ENCODE peak calls at places on chromosomes 5 and 9, in six cellular contexts. W is SK-N-SH, S is PC-3, A is GM23248, J is HCT116, P is neural progenitor cell. M is an unnamed sample. For H3K79me2, the result is how much of the 10 kb centered on the place peaks cover.

GRCh38 chr5:56330167-56330566 is 97.0 kb upstream of the ANKRD55 start:
- DNase-seq in W (no peak), S (no peak), A (no peak), J (no peak), P (no peak), M (peak)

GRCh38 chr9:36764364-36765076 is 191.8 kb downstream of the MELK start:
- DNase-seq in W (no peak), S (no peak), A (no peak), J (no peak), P (peak), M (no peak)

GRCh38 chr5:132747064-132747692 is at the start of gene CCNI2:
- DNase-seq in W (peak), S (no peak), A (peak), J (no peak), P (peak), M (no peak)

GRCh38 chr9:37906312-37907239 is 2.6 kb upstream of the SLC25A51 start:
- DNase-seq in W (no peak), S (no peak), A (no peak), J (no peak), P (no peak), M (no peak)

GRCh38 chr9:88198346-88198807 is 60.1 kb upstream of the SPATA31C2 start:
- DNase-seq in W (no peak), S (peak), A (peak), J (no peak), P (no peak), M (no peak)

GRCh38 chr9:115531410-115532130 is 413.6 kb upstream of the TNC start:
- DNase-seq in W (no peak), S (no peak), A (peak), J (no peak), P (no peak), M (no peak)

GRCh38 chr9:117777823-117778222 is 73.6 kb downstream of the TLR4 start:
- DNase-seq in W (no peak), S (no peak), A (no peak), J (no peak), P (no peak), M (peak)

GRCh38 chr5:84494453-84494852 is 109.8 kb upstream of the EDIL3 start:
- DNase-seq in W (no peak), S (peak), A (peak), J (no peak), P (no peak), M (no peak)

GRCh38 chr9:19521205-19521604 is 112.4 kb downstream of the ACER2 start:
- DNase-seq in W (no peak), S (no peak), A (no peak), J (no peak), P (no peak), M (no peak)

GRCh38 chr5:59296317-59297264 is 596.9 kb downstream of the PDE4D start:
- DNase-seq in W (no peak), S (peak), A (peak), J (no peak), P (no peak), M (peak)

GRCh38 chr5:150801117-150801927 is 22.8 kb downstream of the SMIM3 start:
- DNase-seq in W (peak), S (peak), A (peak), J (peak), P (peak), M (peak)

GRCh38 chr5:8848997-8849585 is 696.8 kb downstream of the SEMA5A start:
- DNase-seq in W (no peak), S (peak), A (peak), J (no peak), P (no peak), M (no peak)

GRCh38 chr9:5838884-5839571 is 6.1 kb upstream of the ERMP1 start:
- DNase-seq in W (no peak), S (peak), A (peak), J (peak), P (no peak), M (peak)

GRCh38 chr9:36762958-36763357 is 190.3 kb downstream of the MELK start:
- DNase-seq in W (no peak), S (no peak), A (no peak), J (no peak), P (no peak), M (no peak)

GRCh38 chr9:84817011-84817410 is 147.5 kb downstream of the NTRK2 start:
- DNase-seq in W (no peak), S (no peak), A (no peak), J (no peak), P (no peak), M (no peak)

GRCh38 chr9:137293094-137293481 is 9.0 kb downstream of the NRARP start:
- DNase-seq in W (no peak), S (no peak), A (no peak), J (no peak), P (no peak), M (no peak)

GRCh38 chr5:77993799-77994318 is 217.7 kb upstream of the TBCA start:
- DNase-seq in W (no peak), S (no peak), A (no peak), J (no peak), P (peak), M (no peak)

GRCh38 chr5:109987355-109987754 is 297.6 kb downstream of the MAN2A1 start:
- DNase-seq in W (no peak), S (no peak), A (peak), J (no peak), P (no peak), M (no peak)

GRCh38 chr9:22111871-22112247 is 102.8 kb upstream of the CDKN2B start:
- DNase-seq in W (no peak), S (peak), A (peak), J (no peak), P (no peak), M (no peak)

GRCh38 chr5:161373345-161373707 is 173.2 kb downstream of the GABRB2 start:
- DNase-seq in W (no peak), S (no peak), A (no peak), J (no peak), P (no peak), M (no peak)

GRCh38 chr5:1908931-1909330 is 26.2 kb upstream of the IRX4 start:
- DNase-seq in W (no peak), S (no peak), A (no peak), J (no peak), P (no peak), M (no peak)

GRCh38 chr9:27474350-27474749 is 49.7 kb upstream of the IFNK start:
- DNase-seq in W (no peak), S (no peak), A (no peak), J (no peak), P (no peak), M (no peak)

GRCh38 chr9:27470291-27470805 is 53.7 kb upstream of the IFNK start:
- DNase-seq in W (no peak), S (no peak), A (no peak), J (no peak), P (peak), M (no peak)

GRCh38 chr9:27471789-27472585 is 52.1 kb upstream of the IFNK start:
- DNase-seq in W (no peak), S (no peak), A (peak), J (no peak), P (no peak), M (no peak)

GRCh38 chr9:27475057-27475456 is 49.0 kb upstream of the IFNK start:
- DNase-seq in W (no peak), S (no peak), A (no peak), J (no peak), P (no peak), M (no peak)

GRCh38 chr9:27473135-27473534 is 51.0 kb upstream of the IFNK start:
- DNase-seq in W (peak), S (no peak), A (peak), J (no peak), P (peak), M (no peak)
- H3K9ac ChIP-seq in W (no peak), S (no peak), A (no peak), J (no peak), P (no peak), M (no peak)

GRCh38 chr5:168860081-168860480 is 280.9 kb upstream of the PANK3 start:
- DNase-seq in W (no peak), S (no peak), A (no peak), J (no peak), P (no peak), M (no peak)
- TF ChIP-seq EZH2phosphoT487 in W (no peak), S (no peak), A (no peak), J (no peak), P (no peak), M (no peak)

GRCh38 chr9:135825435-135826187 is 81.7 kb downstream of the CAMSAP1 start:
- DNase-seq in W (no peak), S (no peak), A (no peak), J (no peak), P (no peak), M (no peak)
- H3K79me2 ChIP-seq in W (under half), S (under half), A (under half), J (under half), P (half or more), M (under half)

GRCh38 chr5:141957367-141957993 is 522 bp downstream of the PCDH12 start:
- DNase-seq in W (peak), S (no peak), A (no peak), J (no peak), P (no peak), M (no peak)

GRCh38 chr5:141960018-141960417 is 2.0 kb upstream of the PCDH12 start:
- DNase-seq in W (peak), S (no peak), A (no peak), J (no peak), P (peak), M (peak)

GRCh38 chr5:141958773-141959172 is 771 bp upstream of the PCDH12 start:
- DNase-seq in W (no peak), S (peak), A (peak), J (no peak), P (no peak), M (no peak)

GRCh38 chr5:141960449-141961323 is 2.7 kb upstream of the PCDH12 start:
- DNase-seq in W (peak), S (peak), A (peak), J (peak), P (peak), M (peak)

GRCh38 chr5:141958113-141958512 is at the start of gene PCDH12:
- DNase-seq in W (peak), S (no peak), A (peak), J (no peak), P (no peak), M (no peak)
- H3K9ac ChIP-seq in W (no peak), S (no peak), A (no peak), J (no peak), P (no peak), M (no peak)

GRCh38 chr5:158769702-158770101 is 330.0 kb downstream of the EBF1 start:
- DNase-seq in W (no peak), S (no peak), A (peak), J (no peak), P (no peak), M (no peak)

GRCh38 chr5:158773151-158773550 is 326.6 kb downstream of the EBF1 start:
- DNase-seq in W (no peak), S (no peak), A (no peak), J (no peak), P (no peak), M (no peak)

GRCh38 chr5:158765407-158765806 is 334.3 kb downstream of the EBF1 start:
- DNase-seq in W (no peak), S (no peak), A (no peak), J (no peak), P (no peak), M (no peak)

GRCh38 chr5:158769079-158769478 is 330.6 kb downstream of the EBF1 start:
- DNase-seq in W (peak), S (no peak), A (no peak), J (no peak), P (no peak), M (no peak)

DNA sequence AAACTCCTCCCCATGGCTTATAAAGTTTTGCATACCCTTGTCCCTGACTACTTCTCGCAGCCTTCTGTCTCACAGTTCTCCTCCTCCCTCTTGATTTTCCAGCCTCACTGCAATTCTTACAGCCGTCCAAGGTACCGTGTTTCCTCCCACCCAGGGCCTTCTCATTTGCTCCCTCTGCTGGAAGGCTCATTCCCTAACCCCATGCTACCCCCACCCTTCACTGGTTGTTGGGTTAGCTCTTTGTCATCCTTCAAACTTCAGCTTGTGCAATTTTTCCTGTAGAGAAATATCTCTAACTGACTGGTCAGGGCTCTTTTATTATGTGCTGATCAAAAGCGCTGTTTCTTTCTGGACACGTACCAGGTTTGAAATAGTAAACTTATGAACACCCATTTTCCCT is 329.2 kb downstream of the EBF1 start:
- DNase-seq in W (no peak), S (peak), A (peak), J (peak), P (peak), M (no peak)
- TF ChIP-seq EZH2phosphoT487 in W (no peak), S (no peak), A (no peak), J (no peak), P (no peak), M (no peak)

GRCh38 chr9:69619233-69619632 is 52.9 kb downstream of the APBA1 start:
- DNase-seq in W (no peak), S (no peak), A (no peak), J (no peak), P (no peak), M (no peak)
- H3K79me2 ChIP-seq in W (under half), S (under half), A (under half), J (under half), P (under half), M (under half)

DNA sequence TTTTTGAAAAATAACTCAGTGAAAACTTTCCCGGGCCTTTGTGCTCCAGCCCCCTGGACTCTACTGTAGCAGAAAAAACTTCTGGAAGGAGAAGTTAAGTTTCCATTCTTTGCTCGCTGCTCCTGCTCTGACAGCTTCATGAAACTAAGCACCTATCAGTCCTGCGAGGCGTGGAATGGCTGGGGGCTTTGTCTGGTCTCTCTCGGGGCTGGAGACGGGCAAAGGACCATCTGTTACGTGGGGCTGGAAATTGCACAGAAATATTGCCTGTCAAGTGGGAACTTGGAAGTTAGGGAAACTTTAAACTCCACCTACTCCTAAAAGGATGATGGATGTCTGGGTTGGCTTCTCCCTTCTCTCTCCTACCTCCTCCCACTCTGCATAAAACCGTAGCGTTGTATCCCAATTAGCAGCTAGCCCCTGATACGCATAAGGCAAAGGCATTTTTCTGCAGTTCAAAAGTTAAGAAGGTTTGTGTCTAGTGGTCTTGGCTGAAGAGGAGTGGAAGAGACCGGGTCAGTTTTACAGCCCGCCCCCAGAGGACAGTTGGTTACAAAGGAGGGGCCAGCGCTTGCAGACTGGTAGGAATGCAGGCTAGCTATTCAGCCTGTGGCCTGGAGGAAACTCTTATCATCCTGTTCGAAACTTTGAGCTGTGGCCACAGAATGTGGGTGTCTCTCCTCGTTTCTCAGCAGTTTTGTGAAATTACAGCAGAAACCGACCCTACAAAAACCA is 1.2 kb downstream of the FBXL7 start:
- DNase-seq in W (peak), S (no peak), A (peak), J (no peak), P (peak), M (peak)
- H3K9ac ChIP-seq in W (peak), S (no peak), A (peak), J (no peak), P (peak), M (peak)